ENCODE peak calls at places on chromosome 14, in four cellular contexts. One of them, this sample, is unnamed.

GRCh38 chr14:71242237-71242748 is 335.0 kb downstream of the PCNX1 start:
- DNase-seq in NCI-H2171 treated with DMSO at 0.1 percent for 48 hours: no peak
- DNase-seq in mesendoderm: peak
- DNase-seq in GM19239: no peak
- DNase-seq in this sample: peak

GRCh38 chr14:103301512-103302197 is 32.4 kb upstream of the EIF5 start:
- DNase-seq in mesendoderm: no peak
- DNase-seq in NCI-H2171 treated with DMSO at 0.1 percent for 48 hours: no peak
- DNase-seq in GM19239: no peak
- DNase-seq in this sample: no peak

GRCh38 chr14:95011449-95012020 is 145.8 kb downstream of the DICER1 start:
- DNase-seq in mesendoderm: no peak
- DNase-seq in GM19239: no peak
- DNase-seq in NCI-H2171 treated with DMSO at 0.1 percent for 48 hours: no peak
- DNase-seq in this sample: no peak

GRCh38 chr14:68191567-68192321 is 372.2 kb downstream of the RAD51B start:
- DNase-seq in mesendoderm: no peak
- DNase-seq in NCI-H2171 treated with DMSO at 0.1 percent for 48 hours: peak
- DNase-seq in GM19239: no peak
- DNase-seq in this sample: peak

GRCh38 chr14:71692496-71692895 is 239.7 kb upstream of the RGS6 start:
- DNase-seq in NCI-H2171 treated with DMSO at 0.1 percent for 48 hours: no peak
- DNase-seq in mesendoderm: no peak
- DNase-seq in GM19239: no peak
- DNase-seq in this sample: peak

GRCh38 chr14:95418858-95419257 is 97.6 kb downstream of the SYNE3 start:
- DNase-seq in GM19239: no peak
- DNase-seq in mesendoderm: no peak
- DNase-seq in NCI-H2171 treated with DMSO at 0.1 percent for 48 hours: no peak
- DNase-seq in this sample: no peak

GRCh38 chr14:34449819-34450541 is 12.1 kb downstream of the SPTSSA start:
- DNase-seq in mesendoderm: no peak
- DNase-seq in GM19239: no peak
- DNase-seq in NCI-H2171 treated with DMSO at 0.1 percent for 48 hours: no peak
- DNase-seq in this sample: no peak

GRCh38 chr14:89618309-89618708 is 201.3 kb upstream of the FOXN3 start:
- DNase-seq in NCI-H2171 treated with DMSO at 0.1 percent for 48 hours: no peak
- DNase-seq in mesendoderm: no peak
- DNase-seq in GM19239: no peak
- DNase-seq in this sample: no peak

GRCh38 chr14:90397401-90398314 is 829 bp downstream of the CALM1 start:
- DNase-seq in GM19239: peak
- DNase-seq in NCI-H2171 treated with DMSO at 0.1 percent for 48 hours: peak
- DNase-seq in mesendoderm: peak
- DNase-seq in this sample: no peak

GRCh38 chr14:75934998-75935628 is 46.7 kb downstream of the TGFB3 start:
- DNase-seq in mesendoderm: no peak
- DNase-seq in NCI-H2171 treated with DMSO at 0.1 percent for 48 hours: peak
- DNase-seq in GM19239: no peak
- DNase-seq in this sample: no peak

GRCh38 chr14:67409461-67409860 is 2.5 kb downstream of the PLEK2 start:
- DNase-seq in mesendoderm: no peak
- DNase-seq in GM19239: no peak
- DNase-seq in NCI-H2171 treated with DMSO at 0.1 percent for 48 hours: no peak
- DNase-seq in this sample: no peak

GRCh38 chr14:59274991-59275391 is 86.5 kb downstream of the DAAM1 start:
- DNase-seq in GM19239: peak
- DNase-seq in mesendoderm: no peak
- DNase-seq in NCI-H2171 treated with DMSO at 0.1 percent for 48 hours: peak
- DNase-seq in this sample: peak

This sample was measured in astrocyte.